ENCODE peak calls at places on chromosomes 16 and 17, in four cellular contexts. One of them, this sample, is unnamed.
A peak's percentile ranks its signal among the peaks of the same experiment; 100 is the strongest.

GRCh38 chr16:4538386-4539235 is at the start of gene CDIP1:
- DNase-seq in tibial artery: peak; percentile 95
- DNase-seq in Panc1: peak; percentile 88
- DNase-seq in A549: peak; percentile 96
- DNase-seq in this sample: peak; percentile 91

GRCh38 chr17:72724375-72724774 is 368.1 kb downstream of the SLC39A11 start:
- DNase-seq in tibial artery: no peak
- DNase-seq in A549: no peak
- DNase-seq in Panc1: no peak
- DNase-seq in this sample: no peak

GRCh38 chr16:80563807-80564206 is 23.0 kb downstream of the DYNLRB2 start:
- DNase-seq in A549: no peak
- DNase-seq in Panc1: no peak
- DNase-seq in tibial artery: no peak
- DNase-seq in this sample: no peak

GRCh38 chr17:66807182-66807581 is 27.7 kb upstream of the CACNG5 start:
- DNase-seq in tibial artery: no peak
- DNase-seq in A549: no peak
- DNase-seq in Panc1: no peak
- DNase-seq in this sample: no peak

GRCh38 chr16:23145608-23146007 is 3.6 kb downstream of the USP31 start:
- DNase-seq in Panc1: no peak
- DNase-seq in tibial artery: no peak
- DNase-seq in A549: peak; percentile 41
- DNase-seq in this sample: no peak

GRCh38 chr16:69112285-69113129 is 7.1 kb downstream of the HAS3 start:
- DNase-seq in A549: peak; percentile 66
- DNase-seq in tibial artery: no peak
- DNase-seq in Panc1: no peak
- DNase-seq in this sample: peak; percentile 31

GRCh38 chr16:68331879-68332410 is 21.1 kb downstream of the PRMT7 start:
- DNase-seq in A549: no peak
- DNase-seq in Panc1: no peak
- DNase-seq in tibial artery: no peak
- DNase-seq in this sample: no peak

GRCh38 chr17:8890671-8891070 is 23.2 kb upstream of the PIK3R6 start:
- DNase-seq in A549: no peak
- DNase-seq in Panc1: no peak
- DNase-seq in tibial artery: no peak
- DNase-seq in this sample: no peak

GRCh38 chr16:78844028-78844427 is 744.6 kb downstream of the WWOX start:
- DNase-seq in tibial artery: no peak
- DNase-seq in Panc1: no peak
- DNase-seq in A549: no peak
- DNase-seq in this sample: no peak

GRCh38 chr16:66476328-66477027 is 49.4 kb downstream of the BEAN1 start:
- DNase-seq in A549: peak; percentile 25
- DNase-seq in tibial artery: no peak
- DNase-seq in Panc1: no peak
- DNase-seq in this sample: no peak

GRCh38 chr16:54931041-54931756 is 534 bp downstream of the IRX5 start:
- DNase-seq in Panc1: no peak
- DNase-seq in A549: peak; percentile 58
- DNase-seq in tibial artery: no peak
- DNase-seq in this sample: no peak

GRCh38 chr16:56814537-56815432 is 50.2 kb upstream of the SLC12A3 start:
- DNase-seq in A549: peak; percentile 68
- DNase-seq in Panc1: no peak
- DNase-seq in tibial artery: no peak
- DNase-seq in this sample: peak; percentile 53

GRCh38 chr17:82816358-82816757 is 23.5 kb downstream of the ZNF750 start:
- DNase-seq in tibial artery: no peak
- DNase-seq in Panc1: no peak
- DNase-seq in A549: no peak
- DNase-seq in this sample: no peak

GRCh38 chr16:31880322-31880979 is 6.8 kb downstream of the ZNF267 start:
- DNase-seq in Panc1: no peak
- DNase-seq in tibial artery: no peak
- DNase-seq in A549: no peak
- DNase-seq in this sample: no peak

GRCh38 chr17:58624751-58625150 is 67.1 kb downstream of the TEX14 start:
- DNase-seq in A549: no peak
- DNase-seq in tibial artery: no peak
- DNase-seq in Panc1: no peak
- DNase-seq in this sample: no peak

GRCh38 chr17:65446838-65447526 is 114.5 kb downstream of the AXIN2 start:
- DNase-seq in Panc1: no peak
- DNase-seq in A549: no peak
- DNase-seq in tibial artery: peak; percentile 67
- DNase-seq in this sample: no peak

GRCh38 chr17:17729620-17730249 is 48.5 kb downstream of the RAI1 start:
- DNase-seq in tibial artery: no peak
- DNase-seq in Panc1: peak; percentile 20
- DNase-seq in A549: peak; percentile 48
- DNase-seq in this sample: no peak

GRCh38 chr16:11029948-11030347 is 85.6 kb downstream of the CLEC16A start:
- DNase-seq in Panc1: no peak
- DNase-seq in A549: no peak
- DNase-seq in tibial artery: no peak
- DNase-seq in this sample: no peak

GRCh38 chr16:66678314-66678713 is 18.2 kb downstream of the CMTM4 start:
- DNase-seq in A549: no peak
- DNase-seq in Panc1: no peak
- DNase-seq in tibial artery: no peak
- DNase-seq in this sample: no peak

DNA sequence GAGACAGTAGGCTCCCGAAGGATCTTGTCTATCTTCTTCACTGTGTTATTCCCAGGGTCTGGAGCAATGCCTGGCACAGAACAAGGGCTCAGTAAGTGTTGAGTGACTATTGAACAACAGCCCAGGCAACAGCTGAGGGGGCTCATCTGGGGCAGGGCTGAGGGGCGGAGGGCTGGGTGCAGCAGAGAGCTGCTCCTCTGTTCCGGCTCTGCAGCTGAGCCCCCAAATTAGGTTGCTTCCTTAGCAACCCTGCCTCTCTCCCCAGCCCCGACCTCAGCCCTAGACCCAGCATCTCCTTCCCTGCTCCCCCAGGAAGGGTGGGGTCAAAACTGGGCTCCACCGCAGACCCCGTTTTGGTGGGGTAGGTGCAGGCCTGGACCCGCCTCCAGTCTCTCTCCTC is 32.2 kb downstream of the ITGAE start:
- DNase-seq in tibial artery: no peak
- DNase-seq in Panc1: no peak
- DNase-seq in A549: no peak
- DNase-seq in this sample: no peak
- H3K27ac ChIP-seq in tibial artery: no peak overlapping the region
- H3K27ac ChIP-seq in Panc1: no peak overlapping the region
- H3K27ac ChIP-seq in A549: no peak overlapping the region
- H3K27ac ChIP-seq in this sample: no peak overlapping the region

DNA sequence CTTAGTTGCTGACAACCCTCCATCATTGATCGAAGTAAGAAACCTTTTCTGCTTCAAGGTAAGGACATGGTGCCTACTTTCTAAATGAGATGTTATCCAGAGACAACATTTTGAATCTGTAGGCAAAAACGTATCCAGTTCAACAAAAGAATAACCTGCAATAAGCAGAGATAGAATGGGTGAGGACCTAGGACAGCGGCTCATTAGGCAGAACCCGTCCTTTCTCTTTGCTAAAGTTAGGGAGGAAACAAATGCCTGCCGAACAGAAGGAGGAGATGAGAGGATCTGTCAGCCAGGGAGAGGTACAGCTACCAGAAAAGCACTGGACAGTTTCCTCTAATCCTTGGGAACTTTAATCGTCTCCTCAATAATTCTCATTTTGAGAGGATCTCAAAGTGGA is 183.3 kb downstream of the CDH13 start:
- DNase-seq in tibial artery: no peak
- DNase-seq in A549: no peak
- DNase-seq in Panc1: no peak
- DNase-seq in this sample: no peak
- H3K27ac ChIP-seq in tibial artery: no peak overlapping the region
- H3K27ac ChIP-seq in A549: no peak overlapping the region
- H3K27ac ChIP-seq in Panc1: no peak overlapping the region
- H3K27ac ChIP-seq in this sample: no peak overlapping the region

DNA sequence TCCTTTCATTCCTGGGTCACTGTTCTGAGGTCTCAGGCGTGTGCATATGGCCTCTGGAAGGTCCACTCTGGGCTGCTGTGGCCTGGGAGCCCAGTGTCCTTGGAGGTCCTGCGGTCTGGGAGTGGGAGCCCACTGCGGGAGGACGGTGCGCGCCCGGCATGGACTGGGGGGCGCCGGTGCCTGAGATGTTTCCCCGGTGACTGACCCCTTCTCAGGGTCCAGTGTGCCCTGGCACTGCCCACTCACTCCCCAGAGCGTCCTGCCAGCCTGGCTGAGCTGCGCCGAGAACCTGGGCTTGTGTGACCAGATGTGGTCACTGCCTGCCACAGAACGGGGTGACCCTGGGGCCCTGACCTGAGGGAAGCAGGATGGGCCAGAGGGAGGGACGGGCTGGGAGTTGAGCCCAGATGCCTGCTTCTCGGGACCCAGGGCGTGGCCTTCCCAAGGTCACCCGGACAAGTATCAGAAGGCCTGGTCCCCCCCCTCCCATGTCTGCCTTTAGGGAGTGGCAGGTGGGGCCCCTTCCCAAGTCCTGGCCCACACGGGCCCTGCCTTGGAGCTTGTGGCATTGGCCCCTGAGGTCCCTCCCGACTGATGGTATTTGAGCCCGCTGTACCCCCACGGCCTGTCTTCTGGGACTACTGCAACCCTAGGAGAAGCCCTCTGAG is 1.1 kb upstream of the RHBDL1 start:
- DNase-seq in Panc1: no peak
- DNase-seq in tibial artery: no peak
- DNase-seq in A549: no peak
- DNase-seq in this sample: no peak
- H3K27ac ChIP-seq in Panc1: peak overlapping the region; percentile 62
- H3K27ac ChIP-seq in tibial artery: no peak overlapping the region
- H3K27ac ChIP-seq in A549: peak overlapping the region; percentile 84
- H3K27ac ChIP-seq in this sample: no peak overlapping the region

DNA sequence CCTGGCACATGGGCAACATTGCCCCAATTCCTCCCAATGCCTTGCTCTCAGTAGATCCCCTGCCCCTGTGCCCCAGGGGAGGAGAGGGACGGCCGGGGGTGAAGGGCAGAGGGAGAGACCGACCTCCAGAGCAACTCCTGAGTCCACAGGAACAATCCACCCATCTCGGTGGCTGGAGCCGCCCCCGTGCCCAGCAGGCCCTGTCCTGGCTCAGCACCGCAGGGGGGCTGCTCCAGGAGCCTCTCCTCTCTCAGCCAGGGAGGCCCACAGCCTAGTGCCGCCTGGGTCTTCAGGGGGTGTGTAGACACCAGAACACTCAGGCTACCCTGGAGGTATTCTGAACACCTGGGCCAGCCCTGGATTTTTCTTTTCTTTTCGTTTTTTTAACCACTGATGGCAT is 233.7 kb upstream of the SDK2 start:
- DNase-seq in tibial artery: no peak
- DNase-seq in A549: no peak
- DNase-seq in Panc1: no peak
- DNase-seq in this sample: no peak
- H3K27ac ChIP-seq in tibial artery: no peak overlapping the region
- H3K27ac ChIP-seq in A549: no peak overlapping the region
- H3K27ac ChIP-seq in Panc1: no peak overlapping the region
- H3K27ac ChIP-seq in this sample: no peak overlapping the region

GRCh38 chr17:44830359-44831269 is 527 bp upstream of the GJC1 start:
- DNase-seq in tibial artery: no peak
- DNase-seq in A549: peak; percentile 59
- DNase-seq in Panc1: no peak
- DNase-seq in this sample: peak; percentile 59
- H3K27ac ChIP-seq in tibial artery: peak overlapping the region; percentile 92
- H3K27ac ChIP-seq in A549: peak overlapping the region; percentile 95
- H3K27ac ChIP-seq in Panc1: peak overlapping the region; percentile 82
- H3K27ac ChIP-seq in this sample: peak overlapping the region; percentile 89

GRCh38 chr17:46109603-46110189 is 83.5 kb downstream of the KANSL1 start:
- DNase-seq in tibial artery: no peak
- DNase-seq in Panc1: no peak
- DNase-seq in A549: no peak
- DNase-seq in this sample: no peak

GRCh38 chr17:46110219-46110618 is 83.0 kb downstream of the KANSL1 start:
- DNase-seq in A549: no peak
- DNase-seq in tibial artery: no peak
- DNase-seq in Panc1: no peak
- DNase-seq in this sample: no peak

GRCh38 chr17:46108120-46108519 is 85.1 kb downstream of the KANSL1 start:
- DNase-seq in Panc1: no peak
- DNase-seq in A549: no peak
- DNase-seq in tibial artery: no peak
- DNase-seq in this sample: no peak

GRCh38 chr17:46108550-46109110 is 84.6 kb downstream of the KANSL1 start:
- DNase-seq in A549: no peak
- DNase-seq in tibial artery: no peak
- DNase-seq in Panc1: no peak
- DNase-seq in this sample: no peak

GRCh38 chr17:46106966-46107644 is 86.1 kb downstream of the KANSL1 start:
- DNase-seq in tibial artery: no peak
- DNase-seq in A549: no peak
- DNase-seq in Panc1: no peak
- DNase-seq in this sample: peak; percentile 19
- H3K27ac ChIP-seq in tibial artery: no peak overlapping the region
- H3K27ac ChIP-seq in A549: no peak overlapping the region
- H3K27ac ChIP-seq in Panc1: no peak overlapping the region
- H3K27ac ChIP-seq in this sample: no peak overlapping the region